ENCODE peak calls at places on chromosomes 4 and X, in eight cellular contexts. D, A, O, S, Z, J, Q and G are unnamed samples.
A peak's percentile ranks its signal among the peaks of the same experiment; 100 is the strongest.

GRCh38 chr4:14792702-14793227 is 209.5 kb upstream of the CPEB2 start:
- DNase-seq in D (no peak), A (no peak), O (no peak), S (peak; percentile 88), Z (peak; percentile 13), J (no peak), Q (no peak), G (no peak)

GRCh38 chr4:78020677-78021076 is 36.4 kb upstream of the FRAS1 start:
- DNase-seq in D (no peak), A (no peak), O (no peak), S (peak; percentile 11), Z (no peak), J (no peak), Q (no peak), G (no peak)

GRCh38 chrX:56766554-56767412 is 37.7 kb downstream of the NBDY start:
- DNase-seq in D (no peak), A (no peak), O (no peak), S (no peak), Z (no peak), J (peak; percentile 25), Q (no peak), G (peak; percentile 40)

GRCh38 chr4:108651068-108651794 is 832 bp downstream of the OSTC start:
- DNase-seq in D (no peak), A (peak; percentile 13), O (peak; percentile 27), S (peak; percentile 60), Z (peak; percentile 7), J (no peak), Q (no peak), G (no peak)

GRCh38 chr4:122819708-122820449 is 6.8 kb upstream of the FGF2 start:
- DNase-seq in D (no peak), A (no peak), O (no peak), S (peak; percentile 57), Z (peak; percentile 57), J (no peak), Q (no peak), G (no peak)

GRCh38 chr4:52646726-52647125 is 12.4 kb downstream of the USP46 start:
- DNase-seq in D (no peak), A (no peak), O (no peak), S (no peak), Z (no peak), J (no peak), Q (no peak), G (no peak)

GRCh38 chrX:110143454-110144210 is 140.7 kb downstream of the TMEM164 start:
- DNase-seq in D (no peak), A (no peak), O (no peak), S (peak; percentile 58), Z (no peak), J (no peak), Q (no peak), G (no peak)

GRCh38 chrX:46967547-46967946 is 55.3 kb downstream of the JADE3 start:
- DNase-seq in D (no peak), A (no peak), O (no peak), S (peak; percentile 25), Z (no peak), J (peak; percentile 24), Q (no peak), G (no peak)

GRCh38 chr4:125043453-125043852 is 271.3 kb upstream of the FAT4 start:
- DNase-seq in D (no peak), A (no peak), O (no peak), S (peak; percentile 43), Z (no peak), J (no peak), Q (no peak), G (no peak)

GRCh38 chr4:103075894-103076776 is at the start of gene SLC9B2:
- DNase-seq in D (peak; percentile 61), A (peak; percentile 83), O (peak; percentile 76), S (peak; percentile 73), Z (peak; percentile 33), J (peak; percentile 71), Q (peak; percentile 73), G (no peak)

GRCh38 chr4:184684491-184685189 is 35.1 kb downstream of the PRIMPOL start:
- DNase-seq in D (no peak), A (no peak), O (no peak), S (peak; percentile 15), Z (no peak), J (no peak), Q (no peak), G (no peak)

GRCh38 chr4:19748911-19749473 is 502.7 kb upstream of the SLIT2 start:
- DNase-seq in D (no peak), A (no peak), O (no peak), S (no peak), Z (no peak), J (no peak), Q (no peak), G (no peak)

GRCh38 chrX:47638816-47639215 is 9.1 kb upstream of the CFP start:
- DNase-seq in D (no peak), A (no peak), O (no peak), S (no peak), Z (no peak), J (no peak), Q (no peak), G (no peak)

GRCh38 chrX:53047228-53047627 is 1.4 kb upstream of the GPR173 start:
- DNase-seq in D (no peak), A (peak; percentile 28), O (no peak), S (no peak), Z (no peak), J (no peak), Q (no peak), G (no peak)

GRCh38 chrX:72609313-72609712 is 36.7 kb upstream of the HDAC8 start:
- DNase-seq in D (no peak), A (peak; percentile 3), O (no peak), S (peak; percentile 16), Z (peak; percentile 36), J (no peak), Q (no peak), G (no peak)

DNA sequence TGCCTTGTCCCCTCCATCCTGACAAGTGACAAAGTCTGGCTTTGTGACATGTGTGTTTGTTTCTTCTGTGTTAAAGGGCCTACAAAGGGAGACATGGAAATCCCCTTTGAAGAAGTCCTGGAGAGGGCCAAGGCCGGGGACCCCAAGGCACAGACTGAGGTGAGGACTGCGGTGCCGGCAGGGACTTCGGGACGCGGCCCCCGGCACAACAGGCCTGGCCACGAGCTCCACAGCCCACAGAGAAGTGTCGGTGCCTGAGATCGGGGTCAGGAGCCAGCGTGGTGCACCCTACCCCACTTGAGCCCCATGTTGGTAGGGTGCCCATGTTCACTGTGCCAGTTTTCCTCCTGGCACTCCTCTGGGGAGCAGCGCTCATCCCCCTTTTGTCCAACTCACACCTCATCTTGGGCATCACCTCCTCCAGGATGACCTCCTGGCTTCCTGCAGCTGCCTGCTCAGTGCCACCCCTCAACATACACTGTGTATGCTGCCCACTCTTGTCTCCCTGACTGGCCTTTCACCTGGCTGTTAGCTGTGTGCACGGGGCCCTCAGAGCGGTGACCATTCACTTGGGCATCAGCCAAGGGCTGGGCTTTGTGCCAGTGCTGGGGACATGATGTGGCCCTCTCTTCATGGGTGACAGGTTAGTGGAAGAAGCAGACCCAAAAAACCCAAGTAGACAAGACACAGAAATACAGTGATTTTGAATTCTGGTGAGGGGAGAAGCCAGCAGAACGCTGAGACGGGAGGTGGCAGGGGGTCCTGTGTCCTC is 17.6 kb downstream of the WFS1 start:
- DNase-seq in D (no peak), A (no peak), O (no peak), S (no peak), Z (no peak), J (no peak), Q (no peak), G (no peak)
- TF ChIP-seq CTCF in D (no peak), A (no peak), O (no peak), S (no peak), Z (no peak), J (no peak), Q (no peak), G (no peak)

GRCh38 chr4:177671387-177671786 is 229.2 kb upstream of the AGA start:
- DNase-seq in D (no peak), A (no peak), O (no peak), S (no peak), Z (no peak), J (no peak), Q (no peak), G (no peak)

GRCh38 chr4:177671845-177672244 is 229.6 kb upstream of the AGA start:
- DNase-seq in D (no peak), A (no peak), O (no peak), S (no peak), Z (no peak), J (no peak), Q (no peak), G (no peak)

GRCh38 chr4:177667687-177668086 is 225.4 kb upstream of the AGA start:
- DNase-seq in D (no peak), A (no peak), O (peak; percentile 2), S (peak; percentile 1), Z (peak; percentile 29), J (no peak), Q (no peak), G (no peak)
- TF ChIP-seq CTCF in D (no peak), A (peak; percentile 30), O (peak; percentile 18), S (peak; percentile 44), Z (peak; percentile 44), J (peak; percentile 48), Q (no peak), G (peak; percentile 41)

GRCh38 chr4:28225689-28226353 is 1365.2 kb downstream of the STIM2 start:
- DNase-seq in D (no peak), A (no peak), O (no peak), S (peak; percentile 17), Z (no peak), J (no peak), Q (no peak), G (no peak)

GRCh38 chr4:28226962-28227361 is 1366.3 kb downstream of the STIM2 start:
- DNase-seq in D (no peak), A (no peak), O (no peak), S (peak; percentile 9), Z (no peak), J (no peak), Q (no peak), G (no peak)

GRCh38 chr4:28228575-28228974 is 1367.9 kb downstream of the STIM2 start:
- DNase-seq in D (no peak), A (no peak), O (no peak), S (no peak), Z (no peak), J (no peak), Q (no peak), G (no peak)

GRCh38 chr4:28229092-28229491 is 1368.5 kb downstream of the STIM2 start:
- DNase-seq in D (no peak), A (peak; percentile 47), O (peak; percentile 62), S (peak; percentile 84), Z (peak; percentile 14), J (no peak), Q (no peak), G (no peak)

GRCh38 chr4:28225005-28225404 is 1364.4 kb downstream of the STIM2 start:
- DNase-seq in D (no peak), A (peak; percentile 75), O (peak; percentile 67), S (peak; percentile 82), Z (peak; percentile 60), J (no peak), Q (no peak), G (no peak)
- TF ChIP-seq CTCF in D (no peak), A (peak; percentile 76), O (peak; percentile 67), S (peak; percentile 73), Z (peak; percentile 31), J (peak; percentile 40), Q (no peak), G (peak; percentile 72)

DNA sequence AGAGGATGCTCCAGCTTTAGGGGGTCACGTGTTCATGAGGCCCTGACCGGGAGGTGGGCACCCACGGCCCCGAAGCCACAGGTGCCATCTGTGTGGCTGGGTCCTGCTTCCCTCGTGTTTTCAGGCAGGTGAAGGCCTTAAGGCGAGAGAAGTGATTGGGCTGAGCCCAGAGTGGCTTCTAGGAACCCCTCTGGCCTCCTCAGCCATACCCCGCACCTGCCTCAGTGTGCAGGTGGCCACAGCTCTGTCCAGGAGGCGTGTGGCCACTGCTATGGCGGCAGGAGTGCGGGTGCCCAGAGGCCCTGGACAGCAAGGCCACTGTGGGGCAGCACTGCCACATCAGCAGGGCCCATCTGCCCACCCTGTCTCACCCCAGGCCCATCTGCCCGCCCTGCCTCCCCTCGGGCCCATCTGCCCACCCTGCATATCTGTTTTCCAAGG is 25.0 kb downstream of the NKX1-1 start:
- DNase-seq in D (no peak), A (no peak), O (no peak), S (no peak), Z (no peak), J (no peak), Q (peak; percentile 13), G (peak; percentile 82)
- TF ChIP-seq CTCF in D (no peak), A (no peak), O (no peak), S (no peak), Z (no peak), J (no peak), Q (no peak), G (no peak)